ENCODE peak calls at places on chromosomes 1 and 21, in seven cellular contexts. V is lower leg skin, L is Peyer's patch, O is heart left ventricle, A is tibial nerve, S is astrocyte of the spinal cord, P is AG10803. I is an unnamed sample.

GRCh38 chr1:48069662-48070432 is 72.7 kb upstream of the TRABD2B start:
- DNase-seq in V (no peak), P (peak; percentile 28), A (peak; percentile 30), L (peak; percentile 71), O (no peak), S (no peak), I (no peak)

GRCh38 chr1:37574834-37575479 is 18.2 kb downstream of the DNALI1 start:
- DNase-seq in A (no peak), P (peak; percentile 86), L (no peak), V (no peak), S (peak; percentile 79), O (no peak), I (peak; percentile 36)

GRCh38 chr1:1421147-1421906 is at the start of gene ANKRD65:
- DNase-seq in P (no peak), O (no peak), V (no peak), S (no peak), L (no peak), A (no peak), I (no peak)

GRCh38 chr1:75423616-75424015 is 187.3 kb downstream of the SLC44A5 start:
- DNase-seq in S (no peak), P (no peak), V (no peak), O (no peak), A (no peak), L (no peak), I (no peak)

GRCh38 chr1:38222906-38223305 is 176.3 kb upstream of the POU3F1 start:
- DNase-seq in A (no peak), P (peak; percentile 11), O (no peak), L (no peak), V (no peak), S (no peak), I (no peak)

GRCh38 chr1:53587252-53587992 is 128.2 kb downstream of the DMRTB1 start:
- DNase-seq in A (no peak), L (no peak), S (no peak), V (no peak), P (no peak), O (no peak), I (no peak)

GRCh38 chr1:230248876-230249275 is 177.3 kb downstream of the PGBD5 start:
- DNase-seq in S (no peak), O (no peak), A (no peak), V (no peak), P (no peak), L (no peak), I (no peak)

GRCh38 chr1:30655672-30656071 is 67.7 kb downstream of the MATN1 start:
- DNase-seq in V (no peak), P (no peak), S (no peak), A (no peak), L (no peak), O (no peak), I (no peak)

GRCh38 chr1:159000627-159001026 is 9.1 kb upstream of the IFI16 start:
- DNase-seq in A (peak; percentile 95), S (peak; percentile 95), L (peak; percentile 83), P (peak; percentile 92), O (peak; percentile 80), V (peak; percentile 94), I (peak; percentile 96)

GRCh38 chr1:95169544-95169943 is 52.4 kb downstream of the TLCD4 start:
- DNase-seq in S (no peak), O (no peak), V (no peak), A (no peak), L (no peak), P (no peak), I (no peak)

GRCh38 chr21:30714436-30714835 is 4.1 kb downstream of the KRTAP21-3 start:
- DNase-seq in O (no peak), P (no peak), V (no peak), S (no peak), L (no peak), A (no peak), I (no peak)
- TF ChIP-seq CTCF in O (no peak), P (no peak), V (no peak), S (no peak), L (no peak), A (no peak), I (no peak)

GRCh38 chr21:28375708-28376385 is 616.8 kb downstream of the LTN1 start:
- DNase-seq in S (peak; percentile 70), V (no peak), P (peak; percentile 61), L (no peak), A (no peak), O (no peak), I (peak; percentile 95)
- H3K4me3 ChIP-seq in S (no peak overlapping the region), V (no peak overlapping the region), P (no peak overlapping the region), L (no peak overlapping the region), A (no peak overlapping the region), O (no peak overlapping the region), I (no peak overlapping the region)

DNA sequence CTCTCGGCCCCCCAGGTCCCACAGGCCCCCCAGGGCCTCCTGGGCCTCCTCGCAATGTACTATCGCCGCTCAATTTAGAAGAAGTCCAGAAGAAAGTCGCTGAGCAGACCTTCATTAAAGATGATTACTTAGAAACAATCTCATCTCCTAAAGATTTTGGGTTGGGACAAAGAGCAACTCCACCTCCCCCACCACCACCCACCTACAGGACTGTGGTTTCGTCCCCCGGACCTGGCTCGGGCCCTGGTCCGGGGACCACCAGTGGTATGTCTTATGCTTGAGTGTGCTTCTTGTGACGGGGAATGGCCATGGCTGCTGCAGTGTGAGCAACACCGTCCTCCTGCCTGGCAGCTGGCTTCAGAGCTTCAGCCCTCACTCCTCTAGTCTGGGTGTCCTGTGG is 70.2 kb upstream of the DYNLT5 start:
- DNase-seq in O (no peak), P (no peak), S (no peak), V (no peak), A (no peak), L (no peak), I (no peak)
- TF ChIP-seq CTCF in O (no peak), P (no peak), S (no peak), V (no peak), A (no peak), L (no peak), I (no peak)

GRCh38 chr1:59814180-59814900 is 409 bp upstream of the HOOK1 start:
- DNase-seq in A (no peak), S (peak; percentile 14), P (no peak), V (peak; percentile 73), O (peak; percentile 65), L (peak; percentile 96), I (peak; percentile 1)

GRCh38 chr1:59814901-59815825 is at the start of gene HOOK1:
- DNase-seq in O (no peak), A (no peak), V (no peak), L (peak; percentile 51), S (no peak), P (no peak), I (no peak)

GRCh38 chr1:59819566-59820438 is 5.1 kb downstream of the HOOK1 start:
- DNase-seq in L (no peak), O (no peak), V (no peak), P (no peak), S (no peak), A (no peak), I (no peak)

GRCh38 chr1:59815892-59816291 is 1.1 kb downstream of the HOOK1 start:
- DNase-seq in V (no peak), A (no peak), L (no peak), O (no peak), S (no peak), P (no peak), I (no peak)

GRCh38 chr1:59816318-59816878 is 1.6 kb downstream of the HOOK1 start:
- DNase-seq in O (no peak), S (no peak), P (no peak), A (no peak), L (no peak), V (no peak), I (no peak)
- H3K4me3 ChIP-seq in O (no peak overlapping the region), S (no peak overlapping the region), P (no peak overlapping the region), A (no peak overlapping the region), L (no peak overlapping the region), V (no peak overlapping the region), I (no peak overlapping the region)

I was measured in choroid plexus epithelial cell.